ENCODE peak calls at places on chromosomes 4 and X, in eight cellular contexts. One of them, this sample, is unnamed.

GRCh38 chrX:9337056-9337455 is 127.8 kb upstream of the TBL1X start:
- DNase-seq in endodermal cell: no peak
- DNase-seq in CD4-positive, alpha-beta memory T cell: no peak
- DNase-seq in A549: no peak
- DNase-seq in effector memory CD4-positive, alpha-beta T cell: no peak
- DNase-seq in body of pancreas: peak; percentile 25
- DNase-seq in iPS DF 6.9: no peak
- DNase-seq in lung: no peak
- DNase-seq in this sample: no peak

GRCh38 chrX:112066813-112067212 is 15.8 kb downstream of the TRPC5 start:
- DNase-seq in iPS DF 6.9: no peak
- DNase-seq in A549: no peak
- DNase-seq in body of pancreas: no peak
- DNase-seq in endodermal cell: no peak
- DNase-seq in effector memory CD4-positive, alpha-beta T cell: no peak
- DNase-seq in lung: no peak
- DNase-seq in CD4-positive, alpha-beta memory T cell: no peak
- DNase-seq in this sample: no peak

GRCh38 chr4:81447551-81448266 is 24.0 kb downstream of the RASGEF1B start:
- DNase-seq in body of pancreas: no peak
- DNase-seq in lung: no peak
- DNase-seq in endodermal cell: no peak
- DNase-seq in iPS DF 6.9: no peak
- DNase-seq in CD4-positive, alpha-beta memory T cell: no peak
- DNase-seq in A549: no peak
- DNase-seq in effector memory CD4-positive, alpha-beta T cell: no peak
- DNase-seq in this sample: no peak

GRCh38 chrX:7159132-7159861 is 11.3 kb upstream of the PUDP start:
- DNase-seq in effector memory CD4-positive, alpha-beta T cell: no peak
- DNase-seq in lung: peak; percentile 44
- DNase-seq in endodermal cell: no peak
- DNase-seq in body of pancreas: no peak
- DNase-seq in iPS DF 6.9: no peak
- DNase-seq in A549: peak; percentile 47
- DNase-seq in CD4-positive, alpha-beta memory T cell: no peak
- DNase-seq in this sample: peak; percentile 9

GRCh38 chr4:67037489-67037888 is 507.8 kb downstream of the CENPC start:
- DNase-seq in effector memory CD4-positive, alpha-beta T cell: no peak
- DNase-seq in iPS DF 6.9: no peak
- DNase-seq in body of pancreas: no peak
- DNase-seq in CD4-positive, alpha-beta memory T cell: no peak
- DNase-seq in lung: no peak
- DNase-seq in endodermal cell: no peak
- DNase-seq in A549: no peak
- DNase-seq in this sample: no peak

GRCh38 chr4:145333786-145334185 is 147.9 kb upstream of the SMAD1 start:
- DNase-seq in body of pancreas: peak; percentile 72
- DNase-seq in iPS DF 6.9: no peak
- DNase-seq in effector memory CD4-positive, alpha-beta T cell: no peak
- DNase-seq in A549: no peak
- DNase-seq in endodermal cell: no peak
- DNase-seq in lung: no peak
- DNase-seq in CD4-positive, alpha-beta memory T cell: no peak
- DNase-seq in this sample: no peak

GRCh38 chr4:139928568-139928967 is 225.4 kb downstream of the MAML3 start:
- DNase-seq in CD4-positive, alpha-beta memory T cell: no peak
- DNase-seq in body of pancreas: no peak
- DNase-seq in effector memory CD4-positive, alpha-beta T cell: no peak
- DNase-seq in A549: no peak
- DNase-seq in endodermal cell: no peak
- DNase-seq in iPS DF 6.9: no peak
- DNase-seq in lung: no peak
- DNase-seq in this sample: no peak

GRCh38 chr4:7206385-7206784 is 14.0 kb downstream of the SORCS2 start:
- DNase-seq in CD4-positive, alpha-beta memory T cell: no peak
- DNase-seq in lung: no peak
- DNase-seq in endodermal cell: peak; percentile 65
- DNase-seq in A549: peak; percentile 41
- DNase-seq in iPS DF 6.9: no peak
- DNase-seq in body of pancreas: peak; percentile 17
- DNase-seq in effector memory CD4-positive, alpha-beta T cell: no peak
- DNase-seq in this sample: no peak

GRCh38 chr4:145279122-145279960 is 99.0 kb upstream of the OTUD4 start:
- DNase-seq in CD4-positive, alpha-beta memory T cell: no peak
- DNase-seq in iPS DF 6.9: no peak
- DNase-seq in endodermal cell: no peak
- DNase-seq in A549: no peak
- DNase-seq in body of pancreas: no peak
- DNase-seq in lung: no peak
- DNase-seq in effector memory CD4-positive, alpha-beta T cell: no peak
- DNase-seq in this sample: peak; percentile 74

GRCh38 chrX:123959281-123960063 is 2.0 kb upstream of the STAG2 start:
- DNase-seq in A549: peak; percentile 64
- DNase-seq in iPS DF 6.9: no peak
- DNase-seq in CD4-positive, alpha-beta memory T cell: no peak
- DNase-seq in endodermal cell: no peak
- DNase-seq in lung: peak; percentile 33
- DNase-seq in effector memory CD4-positive, alpha-beta T cell: no peak
- DNase-seq in body of pancreas: peak; percentile 43
- DNase-seq in this sample: peak; percentile 28

GRCh38 chr4:55074386-55074785 is 51.0 kb downstream of the KDR start:
- DNase-seq in iPS DF 6.9: no peak
- DNase-seq in effector memory CD4-positive, alpha-beta T cell: no peak
- DNase-seq in A549: no peak
- DNase-seq in lung: no peak
- DNase-seq in body of pancreas: no peak
- DNase-seq in CD4-positive, alpha-beta memory T cell: no peak
- DNase-seq in endodermal cell: no peak
- DNase-seq in this sample: no peak

GRCh38 chrX:119692241-119693031 is 532 bp downstream of the SEPTIN6 start:
- DNase-seq in effector memory CD4-positive, alpha-beta T cell: peak; percentile 52
- DNase-seq in iPS DF 6.9: no peak
- DNase-seq in A549: peak; percentile 37
- DNase-seq in lung: no peak
- DNase-seq in endodermal cell: peak; percentile 73
- DNase-seq in body of pancreas: peak; percentile 21
- DNase-seq in CD4-positive, alpha-beta memory T cell: peak; percentile 74
- DNase-seq in this sample: peak; percentile 22

GRCh38 chrX:65587616-65588526 is 53.3 kb upstream of the LAS1L start:
- DNase-seq in CD4-positive, alpha-beta memory T cell: no peak
- DNase-seq in body of pancreas: peak; percentile 60
- DNase-seq in iPS DF 6.9: no peak
- DNase-seq in A549: peak; percentile 8
- DNase-seq in lung: peak; percentile 73
- DNase-seq in endodermal cell: no peak
- DNase-seq in effector memory CD4-positive, alpha-beta T cell: no peak
- DNase-seq in this sample: no peak

GRCh38 chrX:18415386-18415785 is 10.0 kb upstream of the CDKL5 start:
- DNase-seq in body of pancreas: no peak
- DNase-seq in effector memory CD4-positive, alpha-beta T cell: no peak
- DNase-seq in CD4-positive, alpha-beta memory T cell: no peak
- DNase-seq in A549: peak; percentile 57
- DNase-seq in iPS DF 6.9: no peak
- DNase-seq in endodermal cell: no peak
- DNase-seq in lung: no peak
- DNase-seq in this sample: no peak

GRCh38 chr4:6368601-6369000 is 99.0 kb downstream of the WFS1 start:
- DNase-seq in iPS DF 6.9: no peak
- DNase-seq in CD4-positive, alpha-beta memory T cell: no peak
- DNase-seq in lung: no peak
- DNase-seq in effector memory CD4-positive, alpha-beta T cell: no peak
- DNase-seq in endodermal cell: no peak
- DNase-seq in A549: no peak
- DNase-seq in body of pancreas: no peak
- DNase-seq in this sample: no peak

GRCh38 chr4:98522603-98523395 is 135.6 kb downstream of the TSPAN5 start:
- DNase-seq in CD4-positive, alpha-beta memory T cell: no peak
- DNase-seq in iPS DF 6.9: no peak
- DNase-seq in effector memory CD4-positive, alpha-beta T cell: no peak
- DNase-seq in endodermal cell: no peak
- DNase-seq in body of pancreas: no peak
- DNase-seq in lung: no peak
- DNase-seq in A549: peak; percentile 38
- DNase-seq in this sample: peak; percentile 84

GRCh38 chr4:5821665-5822358 is 71.1 kb downstream of the CRMP1 start:
- DNase-seq in body of pancreas: no peak
- DNase-seq in endodermal cell: peak; percentile 91
- DNase-seq in iPS DF 6.9: peak; percentile 39
- DNase-seq in lung: no peak
- DNase-seq in effector memory CD4-positive, alpha-beta T cell: no peak
- DNase-seq in A549: peak; percentile 11
- DNase-seq in CD4-positive, alpha-beta memory T cell: no peak
- DNase-seq in this sample: no peak

GRCh38 chrX:132730726-132731125 is 227.7 kb downstream of the HS6ST2 start:
- DNase-seq in effector memory CD4-positive, alpha-beta T cell: no peak
- DNase-seq in body of pancreas: no peak
- DNase-seq in iPS DF 6.9: no peak
- DNase-seq in endodermal cell: no peak
- DNase-seq in A549: no peak
- DNase-seq in CD4-positive, alpha-beta memory T cell: no peak
- DNase-seq in lung: no peak
- DNase-seq in this sample: no peak

GRCh38 chr4:7068279-7068842 is 497 bp upstream of the GRPEL1 start:
- DNase-seq in A549: no peak
- DNase-seq in CD4-positive, alpha-beta memory T cell: no peak
- DNase-seq in effector memory CD4-positive, alpha-beta T cell: no peak
- DNase-seq in iPS DF 6.9: no peak
- DNase-seq in body of pancreas: no peak
- DNase-seq in lung: no peak
- DNase-seq in endodermal cell: no peak
- DNase-seq in this sample: no peak

GRCh38 chrX:115970718-115971117 is 199.8 kb upstream of the AGTR2 start:
- DNase-seq in lung: no peak
- DNase-seq in body of pancreas: no peak
- DNase-seq in CD4-positive, alpha-beta memory T cell: no peak
- DNase-seq in iPS DF 6.9: no peak
- DNase-seq in effector memory CD4-positive, alpha-beta T cell: no peak
- DNase-seq in A549: no peak
- DNase-seq in endodermal cell: no peak
- DNase-seq in this sample: no peak
- H3K4me3 ChIP-seq in lung: no peak overlapping the region
- H3K4me3 ChIP-seq in body of pancreas: no peak overlapping the region
- H3K4me3 ChIP-seq in CD4-positive, alpha-beta memory T cell: no peak overlapping the region
- H3K4me3 ChIP-seq in iPS DF 6.9: no peak overlapping the region
- H3K4me3 ChIP-seq in effector memory CD4-positive, alpha-beta T cell: no peak overlapping the region
- H3K4me3 ChIP-seq in A549: no peak overlapping the region
- H3K4me3 ChIP-seq in endodermal cell: no peak overlapping the region
- H3K4me3 ChIP-seq in this sample: no peak overlapping the region

GRCh38 chr4:3307891-3308575 is 15.2 kb downstream of the RGS12 start:
- DNase-seq in effector memory CD4-positive, alpha-beta T cell: no peak
- DNase-seq in endodermal cell: peak; percentile 49
- DNase-seq in body of pancreas: no peak
- DNase-seq in lung: no peak
- DNase-seq in A549: no peak
- DNase-seq in iPS DF 6.9: no peak
- DNase-seq in CD4-positive, alpha-beta memory T cell: no peak
- DNase-seq in this sample: no peak

GRCh38 chr4:3306465-3306864 is 13.6 kb downstream of the RGS12 start:
- DNase-seq in lung: no peak
- DNase-seq in body of pancreas: no peak
- DNase-seq in iPS DF 6.9: no peak
- DNase-seq in effector memory CD4-positive, alpha-beta T cell: no peak
- DNase-seq in A549: no peak
- DNase-seq in endodermal cell: peak; percentile 34
- DNase-seq in CD4-positive, alpha-beta memory T cell: no peak
- DNase-seq in this sample: no peak

GRCh38 chr4:3307060-3307459 is 14.2 kb downstream of the RGS12 start:
- DNase-seq in A549: no peak
- DNase-seq in iPS DF 6.9: no peak
- DNase-seq in body of pancreas: no peak
- DNase-seq in endodermal cell: peak; percentile 39
- DNase-seq in effector memory CD4-positive, alpha-beta T cell: no peak
- DNase-seq in lung: no peak
- DNase-seq in CD4-positive, alpha-beta memory T cell: no peak
- DNase-seq in this sample: no peak

GRCh38 chr4:3308691-3309090 is 15.9 kb downstream of the RGS12 start:
- DNase-seq in endodermal cell: peak; percentile 38
- DNase-seq in iPS DF 6.9: no peak
- DNase-seq in lung: no peak
- DNase-seq in CD4-positive, alpha-beta memory T cell: no peak
- DNase-seq in effector memory CD4-positive, alpha-beta T cell: no peak
- DNase-seq in A549: no peak
- DNase-seq in body of pancreas: no peak
- DNase-seq in this sample: no peak

GRCh38 chr4:3307486-3307885 is 14.7 kb downstream of the RGS12 start:
- DNase-seq in endodermal cell: peak; percentile 24
- DNase-seq in CD4-positive, alpha-beta memory T cell: no peak
- DNase-seq in effector memory CD4-positive, alpha-beta T cell: no peak
- DNase-seq in A549: no peak
- DNase-seq in lung: no peak
- DNase-seq in iPS DF 6.9: no peak
- DNase-seq in body of pancreas: no peak
- DNase-seq in this sample: no peak
- H3K4me1 ChIP-seq in endodermal cell: peaks cover 4% of the 10 kb centered on the region
- H3K4me1 ChIP-seq in CD4-positive, alpha-beta memory T cell: peaks cover 41% of the 10 kb centered on the region
- H3K4me1 ChIP-seq in effector memory CD4-positive, alpha-beta T cell: peaks cover 15% of the 10 kb centered on the region
- H3K4me1 ChIP-seq in A549: peaks cover 7% of the 10 kb centered on the region
- H3K4me1 ChIP-seq in lung: peaks cover 30% of the 10 kb centered on the region
- H3K4me1 ChIP-seq in iPS DF 6.9: peaks cover 4% of the 10 kb centered on the region
- H3K4me1 ChIP-seq in body of pancreas: peaks cover 6% of the 10 kb centered on the region
- H3K4me1 ChIP-seq in this sample: peaks cover 32% of the 10 kb centered on the region

GRCh38 chr4:336099-336892 is 1.3 kb upstream of the ZNF141 start:
- DNase-seq in CD4-positive, alpha-beta memory T cell: peak; percentile 1
- DNase-seq in lung: no peak
- DNase-seq in A549: no peak
- DNase-seq in effector memory CD4-positive, alpha-beta T cell: no peak
- DNase-seq in iPS DF 6.9: no peak
- DNase-seq in body of pancreas: peak; percentile 21
- DNase-seq in endodermal cell: peak; percentile 71
- DNase-seq in this sample: no peak
- H3K4me3 ChIP-seq in CD4-positive, alpha-beta memory T cell: peak overlapping the region; percentile 99
- H3K4me3 ChIP-seq in lung: peak overlapping the region; percentile 80
- H3K4me3 ChIP-seq in A549: peak overlapping the region; percentile 92
- H3K4me3 ChIP-seq in effector memory CD4-positive, alpha-beta T cell: peak overlapping the region; percentile 91
- H3K4me3 ChIP-seq in iPS DF 6.9: peak overlapping the region; percentile 65
- H3K4me3 ChIP-seq in body of pancreas: peak overlapping the region; percentile 33
- H3K4me3 ChIP-seq in endodermal cell: peak overlapping the region; percentile 94
- H3K4me3 ChIP-seq in this sample: peak overlapping the region; percentile 40

DNA sequence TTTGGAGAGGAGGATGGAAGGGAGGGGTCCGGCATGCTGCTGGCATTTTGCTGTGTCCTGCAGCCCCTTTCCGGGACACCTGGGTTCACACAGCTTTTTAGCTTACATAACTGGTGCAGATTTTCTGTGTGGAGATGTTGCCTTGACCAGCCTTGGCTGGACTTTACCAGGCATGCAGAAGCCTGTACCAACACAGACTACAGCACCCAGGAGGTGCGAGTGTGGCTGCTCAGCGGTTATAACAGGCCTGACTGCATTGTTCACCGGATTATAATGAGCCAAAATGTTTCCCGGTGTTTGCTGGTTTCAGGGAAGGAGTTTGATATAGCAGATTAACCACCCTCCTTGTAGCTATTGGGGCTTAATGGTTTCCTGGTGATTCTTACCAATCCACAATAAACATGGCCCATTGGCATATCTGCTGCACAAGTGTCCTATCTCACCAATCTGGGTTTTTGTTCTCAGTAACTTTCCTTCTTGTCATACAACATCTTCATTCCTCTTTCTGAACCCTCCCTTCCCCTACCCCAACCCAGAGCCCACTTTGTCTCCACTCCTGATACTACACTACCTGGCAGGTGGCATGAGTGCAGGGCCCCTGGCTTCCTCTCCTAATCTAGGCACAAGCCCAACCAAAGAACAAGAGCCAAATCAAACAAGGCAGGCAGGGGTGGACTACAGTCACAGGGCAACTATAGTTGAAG is 3.9 kb downstream of the RPL10 start:
- DNase-seq in CD4-positive, alpha-beta memory T cell: no peak
- DNase-seq in iPS DF 6.9: no peak
- DNase-seq in body of pancreas: no peak
- DNase-seq in lung: no peak
- DNase-seq in endodermal cell: peak; percentile 61
- DNase-seq in effector memory CD4-positive, alpha-beta T cell: no peak
- DNase-seq in A549: no peak
- DNase-seq in this sample: no peak
- H3K4me1 ChIP-seq in CD4-positive, alpha-beta memory T cell: peaks cover 15% of the 10 kb centered on the region
- H3K4me1 ChIP-seq in iPS DF 6.9: peaks cover 3% of the 10 kb centered on the region
- H3K4me1 ChIP-seq in body of pancreas: peaks cover 20% of the 10 kb centered on the region
- H3K4me1 ChIP-seq in lung: no peaks in the 10 kb centered on the region
- H3K4me1 ChIP-seq in endodermal cell: no peaks in the 10 kb centered on the region
- H3K4me1 ChIP-seq in effector memory CD4-positive, alpha-beta T cell: peaks cover 11% of the 10 kb centered on the region
- H3K4me1 ChIP-seq in A549: peaks cover 18% of the 10 kb centered on the region
- H3K4me1 ChIP-seq in this sample: peaks cover 16% of the 10 kb centered on the region

This sample was measured in SJSA1.